ENCODE peak calls at places on chromosomes 2 and 18, in four cellular contexts. V is HCT116, Y is adipocyte, W is fibroblast of lung. L is an unnamed sample.

GRCh38 chr2:122417114-122417513 is 661.7 kb downstream of the TSN start:
- DNase-seq in V (no peak), Y (no peak), W (no peak), L (no peak)

GRCh38 chr2:236688157-236688556 is 118.5 kb downstream of the ACKR3 start:
- DNase-seq in V (no peak), Y (no peak), W (no peak), L (no peak)

GRCh38 chr18:51149605-51150429 is 47.7 kb downstream of the MEX3C start:
- DNase-seq in V (no peak), Y (peak), W (peak), L (no peak)

GRCh38 chr2:134336352-134336751 is 82.5 kb downstream of the MGAT5 start:
- DNase-seq in V (no peak), Y (no peak), W (no peak), L (no peak)

GRCh38 chr18:59900222-59901128 is 679 bp downstream of the PMAIP1 start:
- DNase-seq in V (no peak), Y (peak), W (peak), L (peak)

GRCh38 chr2:219252900-219253752 is at the start of gene TUBA4B:
- DNase-seq in V (no peak), Y (peak), W (no peak), L (no peak)

GRCh38 chr2:25333981-25334380 is 7.7 kb downstream of the DNMT3A start:
- DNase-seq in V (no peak), Y (no peak), W (no peak), L (no peak)

GRCh38 chr2:157244691-157245090 is 12.8 kb upstream of the GALNT5 start:
- DNase-seq in V (no peak), Y (no peak), W (no peak), L (no peak)

GRCh38 chr2:46184794-46185583 is 112.2 kb upstream of the EPAS1 start:
- DNase-seq in V (no peak), Y (no peak), W (no peak), L (no peak)

GRCh38 chr18:58392336-58393000 is 236.4 kb downstream of the ALPK2 start:
- DNase-seq in V (no peak), Y (no peak), W (peak), L (no peak)

GRCh38 chr2:219598308-219599078 is 836 bp downstream of the STK11IP start:
- DNase-seq in V (no peak), Y (peak), W (no peak), L (no peak)

GRCh38 chr2:203469554-203469953 is 65.5 kb downstream of the RAPH1 start:
- DNase-seq in V (no peak), Y (no peak), W (no peak), L (no peak)

GRCh38 chr2:159759577-159759976 is 38.4 kb downstream of the CD302 start:
- DNase-seq in V (no peak), Y (no peak), W (no peak), L (no peak)

GRCh38 chr2:89825034-89825433 is 1133.6 kb downstream of the RPIA start:
- DNase-seq in V (no peak), Y (no peak), W (no peak), L (no peak)

GRCh38 chr2:108905906-108906305 is 83.1 kb downstream of the EDAR start:
- DNase-seq in V (no peak), Y (no peak), W (no peak), L (no peak)

GRCh38 chr18:74540689-74541421 is 6.6 kb downstream of the CNDP1 start:
- DNase-seq in V (no peak), Y (peak), W (no peak), L (no peak)

GRCh38 chr18:25517881-25518715 is 166.1 kb upstream of the ZNF521 start:
- DNase-seq in V (no peak), Y (peak), W (no peak), L (no peak)

GRCh38 chr2:5528741-5529140 is 163.4 kb upstream of the SOX11 start:
- DNase-seq in V (no peak), Y (no peak), W (no peak), L (no peak)

GRCh38 chr2:26809211-26809610 is 23.4 kb downstream of the CENPA start:
- DNase-seq in V (no peak), Y (no peak), W (no peak), L (no peak)

GRCh38 chr2:26807788-26808460 is 22.1 kb downstream of the CENPA start:
- DNase-seq in V (no peak), Y (peak), W (peak), L (no peak)

GRCh38 chr2:26801796-26802195 is 15.9 kb downstream of the CENPA start:
- DNase-seq in V (no peak), Y (no peak), W (no peak), L (no peak)

GRCh38 chr2:26801342-26801741 is 15.5 kb downstream of the CENPA start:
- DNase-seq in V (no peak), Y (no peak), W (no peak), L (no peak)

DNA sequence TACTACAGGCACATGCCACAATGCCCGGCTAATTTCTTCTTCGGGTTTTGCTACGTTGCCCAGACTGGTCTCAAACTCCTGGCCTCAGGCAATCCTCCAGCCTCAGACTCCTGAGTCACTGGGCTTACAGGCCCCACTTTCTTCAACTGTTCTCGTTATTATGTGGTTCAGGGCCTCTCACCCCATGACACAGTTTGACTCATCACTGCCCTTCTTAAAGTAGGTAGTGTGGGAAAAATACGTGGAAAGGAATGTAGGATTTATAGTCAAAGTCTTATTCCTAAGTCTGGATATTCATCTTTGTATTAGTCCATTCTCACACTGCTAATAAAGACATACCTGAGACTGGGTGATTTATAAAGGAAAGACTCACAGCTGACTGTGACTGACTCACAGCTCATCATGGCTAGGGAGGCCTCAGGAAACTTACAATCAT is 19.4 kb downstream of the CENPA start:
- DNase-seq in V (peak), Y (peak), W (peak), L (no peak)
- H3K9ac ChIP-seq in V (no peak), Y (no peak), W (no peak), L (no peak)

DNA sequence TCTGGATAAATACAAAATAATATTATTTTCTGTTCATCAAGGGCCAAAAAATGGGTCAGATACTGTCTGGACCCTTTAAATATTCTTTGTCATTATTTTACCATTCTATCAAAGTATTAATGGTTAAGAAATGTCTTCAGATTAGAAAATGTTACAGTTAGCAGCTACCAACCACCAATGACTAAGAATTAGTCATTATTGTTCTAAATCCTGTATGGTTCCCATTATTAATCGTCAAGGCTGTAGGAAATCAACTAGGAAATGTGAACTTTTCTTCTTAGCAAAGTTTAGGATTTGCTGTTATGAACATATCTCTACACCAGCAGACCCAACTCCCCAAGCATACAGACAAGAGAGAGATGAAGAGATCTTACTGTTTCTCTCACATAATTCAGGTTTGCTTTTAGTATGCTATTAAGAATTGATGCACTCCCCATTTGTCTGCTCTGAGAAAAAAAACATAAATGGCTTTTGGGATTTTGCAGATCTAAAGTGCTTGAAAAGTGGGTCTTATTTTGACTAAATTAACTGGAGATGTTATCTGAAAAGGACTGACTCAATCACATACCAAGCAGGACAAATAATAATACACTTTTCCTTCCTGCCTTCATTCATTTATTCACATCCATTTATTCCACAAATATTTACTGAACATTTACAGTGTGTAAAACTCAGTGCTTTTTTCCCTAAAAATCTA is 147.7 kb downstream of the PPP1R1C start:
- DNase-seq in V (no peak), Y (no peak), W (peak), L (no peak)
- H3K9ac ChIP-seq in V (no peak), Y (no peak), W (no peak), L (no peak)

GRCh38 chr18:76621184-76621583 is 126.1 kb upstream of the ZNF516 start:
- DNase-seq in V (no peak), Y (no peak), W (peak), L (no peak)

GRCh38 chr18:76618721-76619120 is 123.7 kb upstream of the ZNF516 start:
- DNase-seq in V (no peak), Y (no peak), W (no peak), L (no peak)

GRCh38 chr18:76620326-76620813 is 125.3 kb upstream of the ZNF516 start:
- DNase-seq in V (peak), Y (peak), W (peak), L (no peak)

GRCh38 chr18:76621782-76622495 is 126.9 kb upstream of the ZNF516 start:
- DNase-seq in V (no peak), Y (peak), W (peak), L (peak)

GRCh38 chr18:76619342-76620315 is 124.6 kb upstream of the ZNF516 start:
- DNase-seq in V (no peak), Y (peak), W (peak), L (no peak)
- H3K9ac ChIP-seq in V (no peak), Y (peak), W (peak), L (no peak)

DNA sequence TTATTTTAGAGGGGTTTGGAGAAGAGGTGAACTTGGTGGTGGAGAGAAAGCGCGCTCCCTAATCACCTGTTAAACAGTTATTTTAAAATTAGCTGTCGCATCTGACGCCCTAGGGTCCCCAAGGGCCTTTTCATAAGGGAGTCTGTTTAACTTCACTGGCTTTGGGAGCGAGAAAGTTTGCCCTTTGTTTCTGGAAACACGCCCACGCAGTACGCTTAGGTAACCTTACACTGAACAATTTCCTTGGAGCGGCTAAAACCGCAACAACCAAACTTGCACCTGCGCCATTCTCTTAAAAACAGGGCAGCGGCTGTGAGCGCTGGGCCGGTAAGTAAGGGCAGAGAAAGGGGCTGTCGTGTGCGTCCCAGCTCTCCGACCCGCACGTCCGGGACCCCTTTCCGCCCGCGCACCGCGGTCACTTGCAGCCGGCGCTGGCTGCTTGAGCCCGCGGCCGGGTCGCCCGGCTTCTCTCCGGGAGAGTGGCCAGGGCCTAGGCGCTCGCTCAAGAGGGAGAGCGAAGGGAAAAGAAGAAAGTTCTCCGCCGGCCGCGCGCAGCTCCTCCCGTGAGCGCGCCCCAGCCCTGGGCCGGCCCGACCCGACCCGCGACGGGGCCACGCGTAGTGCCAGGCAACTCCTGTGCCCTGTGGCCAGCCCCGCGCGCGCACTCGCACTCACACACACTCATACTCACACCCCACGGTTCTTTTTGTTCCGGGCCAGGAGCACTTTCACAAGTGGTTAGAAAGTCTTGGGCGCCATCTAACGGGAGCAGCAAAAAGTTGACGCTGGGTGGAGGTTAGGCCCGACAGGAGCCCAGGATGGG is 19.2 kb downstream of the POU3F3 start:
- DNase-seq in V (peak), Y (peak), W (peak), L (no peak)
- H3K9ac ChIP-seq in V (no peak), Y (peak), W (no peak), L (peak)

DNA sequence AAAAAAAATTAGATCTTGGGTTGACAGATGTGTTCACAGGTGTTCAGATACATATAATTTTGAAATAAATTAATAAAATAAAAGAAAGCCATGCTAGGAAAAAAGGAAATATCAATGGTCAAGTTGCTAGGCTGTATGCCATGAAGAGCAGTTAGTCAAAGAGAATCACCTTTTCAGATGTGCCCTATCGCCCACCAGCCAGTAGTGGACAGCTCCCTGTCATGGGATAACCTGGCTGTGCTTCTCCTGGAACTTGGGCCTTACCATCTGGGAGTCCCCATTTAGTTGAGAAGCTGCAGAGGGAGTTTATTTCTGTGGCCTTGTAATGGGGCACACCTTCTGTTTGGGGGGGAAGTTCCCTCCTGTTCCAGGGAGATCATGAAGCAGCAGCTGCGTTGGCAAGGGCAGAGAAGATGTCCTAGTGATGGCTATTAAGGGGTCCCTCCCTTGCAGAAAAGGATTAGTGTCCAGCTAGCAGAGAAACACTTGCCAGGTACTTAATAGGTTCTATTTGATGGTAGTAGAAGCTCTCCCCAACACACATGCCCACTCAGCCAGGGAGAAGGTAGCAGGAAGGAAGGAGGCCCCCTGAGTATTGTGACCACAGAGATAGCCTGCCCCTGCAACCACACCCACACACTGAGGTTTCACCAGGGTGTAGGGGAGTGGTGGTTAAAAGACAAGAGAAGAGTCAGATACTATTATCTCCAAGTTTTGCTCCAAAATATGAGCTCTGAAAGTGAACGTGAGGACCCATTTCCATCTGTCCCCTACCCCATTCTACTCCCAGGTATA is 117.7 kb downstream of the B3GNT2 start:
- DNase-seq in V (no peak), Y (no peak), W (no peak), L (no peak)
- H3K9ac ChIP-seq in V (no peak), Y (no peak), W (no peak), L (no peak)

GRCh38 chr2:79383681-79384080 is 129.2 kb upstream of the CTNNA2 start:
- DNase-seq in V (no peak), Y (no peak), W (no peak), L (no peak)
- H3K9ac ChIP-seq in V (no peak), Y (no peak), W (no peak), L (no peak)

GRCh38 chr2:201992960-201993359 is 40.7 kb upstream of the FZD7 start:
- DNase-seq in V (no peak), Y (no peak), W (no peak), L (no peak)

GRCh38 chr2:201994973-201995638 is 38.5 kb upstream of the FZD7 start:
- DNase-seq in V (no peak), Y (no peak), W (no peak), L (no peak)

GRCh38 chr2:201999289-201999688 is 34.4 kb upstream of the FZD7 start:
- DNase-seq in V (no peak), Y (no peak), W (peak), L (no peak)

GRCh38 chr2:201996681-201997254 is 36.9 kb upstream of the FZD7 start:
- DNase-seq in V (no peak), Y (no peak), W (no peak), L (no peak)

DNA sequence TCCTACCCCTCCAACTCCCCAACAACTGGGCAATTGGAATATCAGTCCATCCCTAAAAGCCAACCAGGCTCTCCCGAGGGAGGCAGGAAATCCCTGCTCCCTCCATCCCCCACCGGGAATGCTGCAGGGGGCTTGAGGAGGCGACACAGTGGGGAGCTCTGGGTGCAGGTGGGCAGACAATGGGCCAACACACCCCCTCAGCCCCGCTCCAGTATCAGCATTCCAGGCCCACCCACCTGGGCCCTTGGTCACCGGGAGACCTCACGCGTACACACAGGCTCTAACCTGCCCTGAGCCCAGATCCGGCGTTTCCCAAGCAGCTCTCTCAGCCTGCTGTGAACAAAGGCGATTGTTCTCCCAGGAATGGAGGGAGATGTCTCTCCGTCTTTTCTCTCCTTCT is 37.6 kb upstream of the FZD7 start:
- DNase-seq in V (no peak), Y (no peak), W (no peak), L (no peak)
- H3K9ac ChIP-seq in V (no peak), Y (no peak), W (no peak), L (no peak)